ENCODE peak calls at places on chromosomes 13 and 19, in seven cellular contexts. D is cardiac muscle cell; U is Karpas-422; E is tibial artery; M is A673; H is CD4-positive, alpha-beta memory T cell; Q is heart right ventricle. K is an unnamed sample.

GRCh38 chr19:51688665-51689571 is 4.2 kb upstream of the SPACA6 start:
- DNase-seq in E (peak; percentile 90), Q (peak; percentile 93), D (peak; percentile 99), M (peak; percentile 94), U (no peak), H (no peak), K (no peak)

GRCh38 chr19:56866563-56866962 is 26.0 kb upstream of the PEG3 start:
- DNase-seq in E (no peak), U (no peak), M (no peak), D (no peak), Q (no peak), H (no peak), K (no peak)

GRCh38 chr13:106532111-106532929 is 3.1 kb downstream of the EFNB2 start:
- DNase-seq in D (peak; percentile 49), Q (no peak), E (no peak), M (no peak), H (no peak), U (no peak), K (no peak)

GRCh38 chr13:30872685-30873443 is 33.2 kb upstream of the MEDAG start:
- DNase-seq in U (no peak), D (peak; percentile 91), Q (peak; percentile 37), H (no peak), M (peak; percentile 30), E (peak; percentile 88), K (no peak)

GRCh38 chr19:10965398-10965797 is 4.6 kb downstream of the SMARCA4 start:
- DNase-seq in E (no peak), H (no peak), U (no peak), D (no peak), Q (no peak), M (no peak), K (no peak)

GRCh38 chr13:50156140-50156539 is 140.9 kb downstream of the KCNRG start:
- DNase-seq in U (no peak), D (peak; percentile 65), H (no peak), E (no peak), M (no peak), Q (no peak), K (no peak)

GRCh38 chr13:106372199-106373160 is 163.0 kb downstream of the EFNB2 start:
- DNase-seq in Q (no peak), E (no peak), H (no peak), U (no peak), D (peak; percentile 52), M (no peak), K (no peak)

GRCh38 chr13:39452834-39453233 is 150.2 kb downstream of the LHFPL6 start:
- DNase-seq in U (no peak), Q (no peak), E (no peak), M (no peak), H (no peak), D (no peak), K (no peak)

GRCh38 chr13:111902726-111903125 is 164.2 kb upstream of the SOX1 start:
- DNase-seq in U (no peak), Q (no peak), E (no peak), D (no peak), M (no peak), H (no peak), K (no peak)

GRCh38 chr19:17183858-17184271 is 31.3 kb upstream of the USE1 start:
- DNase-seq in M (no peak), H (peak; percentile 30), D (no peak), U (no peak), Q (no peak), E (no peak), K (no peak)

GRCh38 chr13:80524447-80525215 is 183.7 kb upstream of the SPRY2 start:
- DNase-seq in U (no peak), H (no peak), Q (no peak), E (no peak), M (no peak), D (no peak), K (no peak)

GRCh38 chr19:42005504-42005903 is 11.5 kb upstream of the ATP1A3 start:
- DNase-seq in U (no peak), Q (no peak), E (no peak), M (no peak), D (no peak), H (no peak), K (no peak)

GRCh38 chr19:34241513-34242337 is 12.6 kb upstream of the GARRE1 start:
- DNase-seq in M (no peak), H (no peak), U (peak; percentile 92), D (no peak), Q (no peak), E (no peak), K (no peak)

GRCh38 chr19:12936582-12936981 is 1.8 kb upstream of the CALR start:
- DNase-seq in E (no peak), U (no peak), M (no peak), H (no peak), D (no peak), Q (no peak), K (no peak)

GRCh38 chr19:54298357-54299125 is 14.4 kb downstream of the LILRA5 start:
- DNase-seq in Q (no peak), D (no peak), U (no peak), H (no peak), M (no peak), E (no peak), K (no peak)
- H3K4me1 ChIP-seq in Q (no peaks in the 10 kb centered on the region), D (no peaks in the 10 kb centered on the region), U (no peaks in the 10 kb centered on the region), H (no peaks in the 10 kb centered on the region), M (no peaks in the 10 kb centered on the region), E (no peaks in the 10 kb centered on the region), K (no peaks in the 10 kb centered on the region)

GRCh38 chr13:73717632-73718031 is 416.6 kb downstream of the KLF12 start:
- DNase-seq in U (no peak), E (no peak), Q (no peak), D (peak; percentile 46), M (no peak), H (peak; percentile 15), K (no peak)
- H3K4me3 ChIP-seq in U (no peak overlapping the region), E (no peak overlapping the region), Q (no peak overlapping the region), D (no peak overlapping the region), M (no peak overlapping the region), H (no peak overlapping the region), K (no peak overlapping the region)

GRCh38 chr19:3055741-3056453 is 6.4 kb downstream of the TLE5 start:
- DNase-seq in D (no peak), Q (no peak), H (no peak), M (no peak), U (no peak), E (no peak), K (no peak)

GRCh38 chr19:3056454-3057016 is 5.8 kb downstream of the TLE5 start:
- DNase-seq in H (no peak), Q (no peak), D (no peak), E (no peak), M (no peak), U (no peak), K (no peak)

GRCh38 chr19:3058821-3059314 is 3.4 kb downstream of the TLE5 start:
- DNase-seq in D (no peak), U (no peak), E (no peak), H (no peak), Q (no peak), M (no peak), K (no peak)

GRCh38 chr19:3058009-3058820 is 4.1 kb downstream of the TLE5 start:
- DNase-seq in H (no peak), D (no peak), U (no peak), M (no peak), E (no peak), Q (no peak), K (peak; percentile 7)

GRCh38 chr19:3057275-3057714 is 5.0 kb downstream of the TLE5 start:
- DNase-seq in Q (peak; percentile 91), U (no peak), D (peak; percentile 90), H (no peak), E (peak; percentile 83), M (no peak), K (no peak)
- H3K4me1 ChIP-seq in Q (peaks cover 64% of the 10 kb centered on the region), U (peaks cover 6% of the 10 kb centered on the region), D (peaks cover 12% of the 10 kb centered on the region), H (peaks cover 60% of the 10 kb centered on the region), E (peaks cover 28% of the 10 kb centered on the region), M (peaks cover 20% of the 10 kb centered on the region), K (peaks cover 19% of the 10 kb centered on the region)

GRCh38 chr13:51800456-51800855 is 3.5 kb downstream of the DHRS12 start:
- DNase-seq in Q (no peak), M (no peak), D (no peak), H (no peak), E (peak; percentile 81), U (no peak), K (no peak)

GRCh38 chr13:51802601-51803000 is 1.4 kb downstream of the DHRS12 start:
- DNase-seq in Q (no peak), M (no peak), U (no peak), D (no peak), E (no peak), H (no peak), K (no peak)

GRCh38 chr13:51803422-51804294 is at the start of gene DHRS12:
- DNase-seq in M (peak; percentile 93), E (peak; percentile 93), U (peak; percentile 94), D (peak; percentile 87), Q (peak; percentile 93), H (peak; percentile 92), K (peak; percentile 92)

GRCh38 chr13:51803018-51803417 is 945 bp downstream of the DHRS12 start:
- DNase-seq in Q (no peak), H (no peak), M (no peak), E (no peak), D (no peak), U (no peak), K (no peak)

DNA sequence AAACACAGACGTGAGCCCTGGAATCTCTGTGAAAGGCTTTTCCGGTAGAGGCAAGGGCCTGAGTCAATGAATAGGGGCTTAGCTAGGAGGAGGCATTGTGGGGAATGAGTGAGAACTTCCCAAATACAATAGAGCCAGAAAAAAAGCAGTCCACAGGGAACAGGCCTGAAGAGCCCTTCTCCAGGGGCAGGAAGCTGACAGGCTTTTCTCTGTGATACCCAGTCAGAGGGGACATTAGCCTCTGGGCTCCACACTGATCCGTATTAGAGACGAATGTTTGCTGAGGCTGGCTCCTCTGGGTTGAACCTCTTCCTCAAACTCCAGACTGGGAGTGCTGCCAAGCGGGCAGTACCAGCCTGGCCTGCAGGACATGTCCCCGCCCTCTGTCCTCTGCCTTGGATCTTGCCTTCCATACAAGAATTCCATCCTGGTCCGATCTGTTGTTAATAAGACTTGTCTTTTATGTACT is 2.3 kb downstream of the DHRS12 start:
- DNase-seq in H (no peak), E (peak; percentile 88), D (no peak), Q (peak; percentile 75), M (peak; percentile 51), U (no peak), K (no peak)
- H3K4me3 ChIP-seq in H (no peak overlapping the region), E (peak overlapping the region; percentile 21), D (no peak overlapping the region), Q (no peak overlapping the region), M (no peak overlapping the region), U (no peak overlapping the region), K (no peak overlapping the region)